ENCODE peak calls at places on chromosomes 2 and 18, in seven cellular contexts. A is adrenal gland, P is colonic mucosa, V is upper lobe of right lung, T is fibroblast of lung, J is right lobe of liver, K is heart right ventricle. Y is an unnamed sample. For H3K9me3, the result is how much of the 10 kb centered on the place peaks cover.

GRCh38 chr2:241218131-241219029 is 29.9 kb downstream of the ANO7 start:
- DNase-seq in A (peak), P (peak), V (peak), T (no peak), J (no peak), K (peak), Y (no peak)

GRCh38 chr2:30505500-30506180 is 58.6 kb downstream of the LCLAT1 start:
- DNase-seq in A (no peak), P (no peak), V (no peak), T (no peak), J (no peak), K (no peak), Y (no peak)

GRCh38 chr2:237927135-237927534 is 39.7 kb upstream of the UBE2F start:
- DNase-seq in A (no peak), P (no peak), V (no peak), T (no peak), J (no peak), K (no peak), Y (no peak)

GRCh38 chr2:120344991-120345975 is 653 bp upstream of the INHBB start:
- DNase-seq in A (peak), P (no peak), V (no peak), T (no peak), J (no peak), K (no peak), Y (no peak)

GRCh38 chr2:216551234-216551633 is 52.6 kb downstream of the RPL37A start:
- DNase-seq in A (no peak), P (peak), V (no peak), T (peak), J (no peak), K (no peak), Y (no peak)

GRCh38 chr18:10659000-10659399 is 133.2 kb downstream of the NAPG start:
- DNase-seq in A (no peak), P (no peak), V (no peak), T (peak), J (no peak), K (no peak), Y (no peak)

GRCh38 chr2:17995594-17995993 is 117.1 kb downstream of the KCNS3 start:
- DNase-seq in A (no peak), P (no peak), V (no peak), T (no peak), J (no peak), K (no peak), Y (no peak)

GRCh38 chr2:101793277-101793969 is 95.9 kb downstream of the MAP4K4 start:
- DNase-seq in A (no peak), P (no peak), V (no peak), T (peak), J (no peak), K (peak), Y (no peak)

GRCh38 chr2:47208852-47209606 is 53.9 kb upstream of the STPG4 start:
- DNase-seq in A (no peak), P (no peak), V (no peak), T (peak), J (no peak), K (no peak), Y (no peak)

GRCh38 chr18:45802814-45803492 is 22.5 kb upstream of the SIGLEC15 start:
- DNase-seq in A (no peak), P (no peak), V (no peak), T (peak), J (no peak), K (no peak), Y (no peak)

GRCh38 chr2:165682546-165682945 is 111.5 kb downstream of the GALNT3 start:
- DNase-seq in A (no peak), P (no peak), V (no peak), T (no peak), J (no peak), K (no peak), Y (no peak)

GRCh38 chr2:172629586-172629985 is 73.7 kb downstream of the PDK1 start:
- DNase-seq in A (no peak), P (no peak), V (no peak), T (no peak), J (no peak), K (no peak), Y (no peak)

GRCh38 chr2:46836295-46837111 is 79.1 kb downstream of the MCFD2 start:
- DNase-seq in A (peak), P (no peak), V (peak), T (no peak), J (no peak), K (no peak), Y (no peak)

DNA sequence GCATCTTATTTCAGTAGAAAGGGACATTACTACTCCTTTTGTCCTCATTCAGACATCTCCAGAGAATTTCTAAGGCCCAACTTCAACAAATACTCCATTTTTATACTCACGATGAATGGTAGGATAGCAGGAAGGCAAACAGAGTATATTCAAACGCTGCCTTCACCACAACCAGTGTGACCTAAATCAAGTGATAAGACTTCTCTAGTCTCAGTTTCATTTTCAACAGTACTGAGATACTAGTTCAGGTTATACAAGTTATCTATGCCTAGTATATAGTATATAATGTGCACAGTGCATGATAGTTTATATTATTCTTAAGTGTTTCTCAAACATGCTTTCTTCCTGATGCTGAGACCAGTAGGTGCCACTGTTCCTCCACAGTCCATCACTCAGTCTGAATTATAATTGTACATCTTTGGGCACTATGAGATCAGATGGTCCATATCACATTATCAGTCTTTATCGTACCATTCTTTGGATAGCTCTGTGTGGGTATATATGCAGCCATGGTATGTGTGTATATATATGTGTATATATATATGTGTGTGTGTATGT is 66.3 kb upstream of the RPE start:
- DNase-seq in A (peak), P (no peak), V (no peak), T (peak), J (no peak), K (no peak), Y (no peak)
- TF ChIP-seq CTCF in A (peak), P (no peak), V (peak), T (peak), J (no peak), K (no peak), Y (no peak)

GRCh38 chr2:28048341-28048740 is 157.8 kb downstream of the BABAM2 start:
- DNase-seq in A (no peak), P (no peak), V (no peak), T (peak), J (no peak), K (no peak), Y (no peak)

GRCh38 chr2:28052691-28053090 is 162.2 kb downstream of the BABAM2 start:
- DNase-seq in A (no peak), P (no peak), V (no peak), T (peak), J (no peak), K (no peak), Y (no peak)

GRCh38 chr2:28045676-28046351 is 155.3 kb downstream of the BABAM2 start:
- DNase-seq in A (no peak), P (no peak), V (no peak), T (no peak), J (no peak), K (no peak), Y (no peak)

GRCh38 chr2:28049416-28049815 is 158.9 kb downstream of the BABAM2 start:
- DNase-seq in A (no peak), P (no peak), V (no peak), T (peak), J (no peak), K (no peak), Y (no peak)

GRCh38 chr2:28047698-28048097 is 157.2 kb downstream of the BABAM2 start:
- DNase-seq in A (no peak), P (no peak), V (no peak), T (peak), J (no peak), K (no peak), Y (no peak)
- H3K27ac ChIP-seq in A (peak), P (no peak), V (no peak), T (no peak), J (no peak), K (no peak), Y (no peak)

GRCh38 chr2:68710336-68710735 is 24.3 kb upstream of the ARHGAP25 start:
- DNase-seq in A (no peak), P (no peak), V (no peak), T (peak), J (no peak), K (no peak), Y (no peak)

GRCh38 chr2:68710756-68711155 is 23.9 kb upstream of the ARHGAP25 start:
- DNase-seq in A (no peak), P (no peak), V (no peak), T (no peak), J (no peak), K (no peak), Y (no peak)

GRCh38 chr2:68706637-68707036 is 28.0 kb upstream of the ARHGAP25 start:
- DNase-seq in A (no peak), P (no peak), V (no peak), T (no peak), J (no peak), K (no peak), Y (no peak)

GRCh38 chr2:68708629-68709028 is 26.0 kb upstream of the ARHGAP25 start:
- DNase-seq in A (no peak), P (no peak), V (no peak), T (no peak), J (no peak), K (no peak), Y (no peak)

GRCh38 chr2:68709421-68709911 is 25.1 kb upstream of the ARHGAP25 start:
- DNase-seq in A (no peak), P (no peak), V (no peak), T (peak), J (no peak), K (no peak), Y (no peak)
- H3K9me3 ChIP-seq in A (under half), P (under half), V (under half), T (under half), J (under half), K (under half), Y (under half)

DNA sequence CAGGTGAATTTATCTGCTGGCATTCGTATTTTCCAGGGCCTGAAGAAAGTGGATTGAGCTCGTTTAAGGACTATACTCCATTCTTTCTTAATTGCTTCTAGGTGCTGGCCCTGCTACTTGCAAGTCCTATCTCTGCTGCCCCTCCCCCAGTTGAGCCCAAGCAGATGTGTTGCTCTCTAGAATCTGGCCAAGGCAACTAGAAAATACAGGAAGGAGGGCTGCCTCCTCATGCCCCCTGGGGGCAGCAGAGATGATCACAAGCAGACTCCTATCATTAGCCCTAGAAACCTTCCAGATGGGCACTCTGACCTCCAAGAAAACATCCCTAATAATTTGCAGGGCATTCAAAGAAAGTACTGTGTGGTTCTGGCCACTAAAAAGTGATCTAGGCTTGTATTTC is 72.5 kb upstream of the CYP26B1 start:
- DNase-seq in A (no peak), P (no peak), V (no peak), T (no peak), J (no peak), K (no peak), Y (no peak)
- TF ChIP-seq CTCF in A (no peak), P (no peak), V (peak), T (no peak), J (no peak), K (no peak), Y (no peak)

GRCh38 chr2:10063566-10063965 is 16.6 kb downstream of the CYS1 start:
- DNase-seq in A (no peak), P (no peak), V (no peak), T (no peak), J (peak), K (no peak), Y (peak)

GRCh38 chr2:10062931-10063365 is 17.3 kb downstream of the CYS1 start:
- DNase-seq in A (no peak), P (no peak), V (no peak), T (no peak), J (peak), K (no peak), Y (peak)

GRCh38 chr2:10059552-10060335 is 16.4 kb downstream of the KLF11 start:
- DNase-seq in A (no peak), P (no peak), V (no peak), T (no peak), J (peak), K (no peak), Y (peak)

GRCh38 chr2:10059016-10059351 is 15.6 kb downstream of the KLF11 start:
- DNase-seq in A (no peak), P (no peak), V (no peak), T (no peak), J (peak), K (no peak), Y (peak)

GRCh38 chr2:10061221-10061925 is 18.0 kb downstream of the KLF11 start:
- DNase-seq in A (no peak), P (no peak), V (no peak), T (no peak), J (peak), K (no peak), Y (peak)
- H3K27ac ChIP-seq in A (no peak), P (no peak), V (no peak), T (no peak), J (no peak), K (no peak), Y (peak)